ENCODE peak calls at places on chromosomes 13 and 19, in nine cellular contexts. M is OCI-LY7, K is suprapubic skin, F is mesendoderm, B is skeletal muscle cell, O is aorta, Y is fibroblast of mammary gland, D is neuronal stem cell, T is AG09309. Z is an unnamed sample.
A peak's percentile ranks its signal among the peaks of the same experiment; 100 is the strongest.

GRCh38 chr13:73273737-73274136 is 214.9 kb downstream of the KLF5 start:
- DNase-seq in M (no peak), K (no peak), F (no peak), B (peak; percentile 59), O (no peak), Y (peak; percentile 20), D (no peak), T (peak; percentile 73), Z (no peak)

GRCh38 chr19:31781542-31781941 is 432.3 kb upstream of the TSHZ3 start:
- DNase-seq in M (no peak), K (no peak), F (no peak), B (no peak), O (no peak), Y (no peak), D (no peak), T (no peak), Z (peak; percentile 9)

GRCh38 chr19:10286803-10287737 is at the start of gene ICAM4:
- DNase-seq in M (peak; percentile 27), K (peak; percentile 72), F (peak; percentile 68), B (no peak), O (no peak), Y (no peak), D (no peak), T (no peak), Z (peak; percentile 79)

GRCh38 chr19:6186435-6186834 is 51.0 kb downstream of the ACSBG2 start:
- DNase-seq in M (no peak), K (no peak), F (no peak), B (no peak), O (no peak), Y (no peak), D (no peak), T (no peak), Z (no peak)

GRCh38 chr19:35114656-35115537 is 726 bp upstream of the FXYD3 start:
- DNase-seq in M (peak; percentile 79), K (peak; percentile 88), F (peak; percentile 84), B (no peak), O (peak; percentile 91), Y (peak; percentile 57), D (peak; percentile 91), T (no peak), Z (peak; percentile 70)

GRCh38 chr19:47663911-47664771 is 49.1 kb upstream of the EHD2 start:
- DNase-seq in M (no peak), K (peak; percentile 87), F (peak; percentile 86), B (peak; percentile 98), O (no peak), Y (peak; percentile 100), D (no peak), T (peak; percentile 99), Z (peak; percentile 87)

GRCh38 chr13:110593430-110594130 is 21.8 kb upstream of the NAXD start:
- DNase-seq in M (peak; percentile 49), K (no peak), F (peak; percentile 80), B (no peak), O (no peak), Y (peak; percentile 75), D (no peak), T (no peak), Z (no peak)

GRCh38 chr13:40275636-40276035 is 390.8 kb downstream of the FOXO1 start:
- DNase-seq in M (no peak), K (no peak), F (no peak), B (no peak), O (no peak), Y (peak; percentile 57), D (no peak), T (peak; percentile 34), Z (no peak)

GRCh38 chr19:39506598-39506943 is 7.8 kb downstream of the DLL3 start:
- DNase-seq in M (no peak), K (no peak), F (no peak), B (no peak), O (no peak), Y (no peak), D (no peak), T (no peak), Z (no peak)

GRCh38 chr19:39508629-39509028 is 6.3 kb upstream of the SELENOV start:
- DNase-seq in M (no peak), K (no peak), F (no peak), B (no peak), O (no peak), Y (no peak), D (no peak), T (no peak), Z (no peak)

GRCh38 chr19:39507715-39508364 is 7.1 kb upstream of the SELENOV start:
- DNase-seq in M (no peak), K (no peak), F (no peak), B (no peak), O (no peak), Y (no peak), D (no peak), T (no peak), Z (no peak)

GRCh38 chr19:39509233-39509632 is 5.7 kb upstream of the SELENOV start:
- DNase-seq in M (no peak), K (no peak), F (no peak), B (no peak), O (no peak), Y (no peak), D (no peak), T (no peak), Z (no peak)

DNA sequence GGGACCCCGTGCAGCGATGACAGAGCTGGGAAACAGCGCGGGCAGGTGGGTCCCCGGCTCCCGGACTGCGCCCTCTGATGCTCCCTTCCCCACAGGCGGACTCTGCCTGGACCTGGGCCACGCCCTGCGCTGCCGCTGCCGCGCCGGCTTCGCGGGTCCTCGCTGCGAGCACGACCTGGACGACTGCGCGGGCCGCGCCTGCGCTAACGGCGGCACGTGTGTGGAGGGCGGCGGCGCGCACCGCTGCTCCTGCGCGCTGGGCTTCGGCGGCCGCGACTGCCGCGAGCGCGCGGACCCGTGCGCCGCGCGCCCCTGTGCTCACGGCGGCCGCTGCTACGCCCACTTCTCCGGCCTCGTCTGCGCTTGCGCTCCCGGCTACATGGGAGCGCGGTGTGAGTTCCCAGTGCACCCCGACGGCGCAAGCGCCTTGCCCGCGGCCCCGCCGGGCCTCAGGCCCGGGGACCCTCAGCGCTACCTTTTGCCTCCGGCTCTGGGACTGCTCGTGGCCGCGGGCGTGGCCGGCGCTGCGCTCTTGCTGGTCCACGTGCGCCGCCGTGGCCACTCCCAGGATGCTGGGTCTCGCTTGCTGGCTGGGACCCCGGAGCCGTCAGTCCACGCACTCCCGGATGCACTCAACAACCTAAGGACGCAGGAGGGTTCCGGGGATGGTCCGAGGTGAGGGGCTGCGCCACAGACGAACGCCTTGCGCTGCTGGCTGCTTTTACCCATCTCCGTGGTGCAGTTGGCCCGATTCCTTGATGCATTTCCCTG is 7.8 kb upstream of the SELENOV start:
- DNase-seq in M (peak; percentile 30), K (no peak), F (peak; percentile 86), B (peak; percentile 27), O (no peak), Y (peak; percentile 59), D (peak; percentile 71), T (no peak), Z (no peak)
- H3K4me3 ChIP-seq in M (peak overlapping the region; percentile 64), K (peak overlapping the region; percentile 48), F (peak overlapping the region; percentile 27), B (peak overlapping the region; percentile 71), O (peak overlapping the region; percentile 22), Y (peak overlapping the region; percentile 44), D (peak overlapping the region; percentile 82), T (peak overlapping the region; percentile 49), Z (no peak overlapping the region)

GRCh38 chr19:36152061-36152885 is at the start of gene COX7A1:
- DNase-seq in M (no peak), K (peak; percentile 84), F (no peak), B (no peak), O (peak; percentile 91), Y (peak; percentile 35), D (no peak), T (no peak), Z (no peak)
- H3K4me3 ChIP-seq in M (no peak within 1 kb of the TSS), K (peak within 1 kb of the TSS; percentile 53), F (no peak within 1 kb of the TSS), B (peak within 1 kb of the TSS; percentile 17), O (peak within 1 kb of the TSS; percentile 72), Y (peak within 1 kb of the TSS; percentile 50), D (peak within 1 kb of the TSS; percentile 6), T (peak within 1 kb of the TSS; percentile 51), Z (peak within 1 kb of the TSS; percentile 51)

DNA sequence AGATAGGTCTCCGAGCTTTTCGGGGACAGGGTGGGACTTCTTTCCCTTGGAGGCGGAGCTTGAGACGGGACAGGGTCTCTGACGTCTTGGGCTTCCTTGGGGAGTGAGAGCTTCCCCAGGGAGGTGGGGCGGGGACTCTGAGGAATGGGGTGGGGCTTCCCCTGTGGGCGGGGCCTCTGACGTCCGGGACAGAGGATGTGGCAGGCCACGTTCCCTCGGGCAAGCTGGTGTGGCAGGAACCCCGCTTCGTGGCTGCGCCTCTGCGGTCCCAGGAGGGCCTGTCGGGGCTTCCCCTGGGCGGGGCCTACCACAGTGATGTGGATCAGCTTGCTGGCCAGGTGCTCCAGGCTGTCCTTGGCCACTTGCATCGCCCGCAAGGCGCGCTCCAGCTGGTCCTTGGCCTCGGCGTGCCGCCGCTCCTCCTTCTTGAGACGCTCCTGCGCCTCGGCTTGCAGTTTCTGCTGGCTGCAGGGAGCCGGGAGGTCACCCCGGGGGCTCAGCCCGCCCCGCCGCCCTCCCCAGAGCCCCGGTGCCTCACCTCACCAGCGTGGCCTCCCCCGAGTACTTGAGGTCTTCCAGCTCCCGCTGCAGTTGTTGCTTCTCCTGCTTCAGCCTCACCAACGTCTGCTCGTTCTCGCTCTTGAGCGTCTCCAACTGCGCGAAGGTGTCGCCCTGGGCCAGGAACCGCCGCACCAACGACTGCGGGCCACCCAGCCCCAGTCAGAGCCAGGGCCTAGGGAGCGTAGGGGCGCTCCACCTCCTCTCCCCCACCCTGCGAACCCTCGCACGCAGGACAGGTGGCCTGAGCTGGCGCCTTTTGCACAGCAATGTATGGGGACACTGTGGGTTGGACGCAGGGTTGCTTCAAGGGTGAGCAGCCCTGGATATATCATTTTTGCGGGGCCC is 3.3 kb upstream of the RGL3 start:
- DNase-seq in M (peak; percentile 95), K (peak; percentile 88), F (peak; percentile 96), B (no peak), O (peak; percentile 94), Y (peak; percentile 39), D (peak; percentile 17), T (no peak), Z (peak; percentile 86)
- H3K4me3 ChIP-seq in M (peak overlapping the region; percentile 63), K (peak overlapping the region; percentile 46), F (peak overlapping the region; percentile 38), B (peak overlapping the region; percentile 15), O (no peak overlapping the region), Y (no peak overlapping the region), D (no peak overlapping the region), T (peak overlapping the region; percentile 25), Z (no peak overlapping the region)

GRCh38 chr13:51612867-51613266 is 28.6 kb downstream of the WDFY2 start:
- DNase-seq in M (no peak), K (no peak), F (no peak), B (no peak), O (no peak), Y (no peak), D (no peak), T (no peak), Z (no peak)

GRCh38 chr13:51618626-51619025 is 34.4 kb downstream of the WDFY2 start:
- DNase-seq in M (no peak), K (no peak), F (no peak), B (no peak), O (no peak), Y (no peak), D (no peak), T (no peak), Z (no peak)

GRCh38 chr13:51619614-51620013 is 35.4 kb downstream of the WDFY2 start:
- DNase-seq in M (no peak), K (no peak), F (no peak), B (peak; percentile 62), O (no peak), Y (peak; percentile 92), D (no peak), T (peak; percentile 45), Z (no peak)

GRCh38 chr13:51613535-51613934 is 29.3 kb downstream of the WDFY2 start:
- DNase-seq in M (no peak), K (no peak), F (peak; percentile 27), B (no peak), O (no peak), Y (no peak), D (no peak), T (no peak), Z (no peak)

DNA sequence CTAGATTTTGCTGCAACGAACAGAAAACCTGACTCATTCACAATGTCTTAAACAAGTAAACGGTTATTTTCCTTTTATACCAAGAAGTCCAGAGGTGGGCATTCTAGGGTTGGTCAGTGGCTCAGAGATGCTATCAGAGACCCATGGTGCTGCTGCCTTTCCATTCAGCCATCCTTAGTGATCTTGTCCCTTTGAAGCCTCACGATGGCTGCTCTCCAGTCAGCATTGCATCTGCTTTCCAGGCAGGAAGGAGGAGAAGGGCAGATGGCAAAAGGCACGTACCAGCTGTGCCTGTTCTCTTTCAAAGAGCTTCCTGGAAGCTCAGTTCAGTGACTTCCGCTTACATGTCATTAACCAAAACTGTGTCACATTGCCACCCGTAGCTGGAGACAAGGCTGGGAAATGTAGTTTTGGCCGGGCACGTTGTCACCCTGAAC is 30.1 kb downstream of the WDFY2 start:
- DNase-seq in M (peak; percentile 76), K (peak; percentile 74), F (peak; percentile 31), B (no peak), O (no peak), Y (peak; percentile 35), D (no peak), T (no peak), Z (no peak)
- H3K4me3 ChIP-seq in M (peak overlapping the region; percentile 46), K (peak overlapping the region; percentile 12), F (no peak overlapping the region), B (no peak overlapping the region), O (no peak overlapping the region), Y (no peak overlapping the region), D (no peak overlapping the region), T (no peak overlapping the region), Z (peak overlapping the region; percentile 28)